ENCODE peak calls at places on chromosomes 11 and 22, in nine cellular contexts. S is NCI-H1694 treated with DMSO at 0.1 percent for 48 hours; A is GM10248; U is stimulated activated CD8-positive, alpha-beta memory T cell treated with anti-CD3 and anti-CD28 coated beads, Interleukin-15, amount 100 ng/mL, for 1 hour; R is activated naive CD8-positive, alpha-beta T cell treated with anti-CD3 and anti-CD28 coated beads, Interleukin-2, amount 50 U/mL, for 16 hours; W is GM04503; Q is HT-29; T is stromal cell of bone marrow; O is GF-D8. E is an unnamed sample.

GRCh38 chr22:42932857-42933782 is 76.0 kb upstream of the ARFGAP3 start:
- DNase-seq in S (no peak), A (peak; percentile 81), U (no peak), R (no peak), W (no peak), Q (no peak), T (no peak), O (peak; percentile 58), E (no peak)

GRCh38 chr11:19116315-19116970 is 525 bp upstream of the ZDHHC13 start:
- DNase-seq in S (no peak), A (peak; percentile 30), U (no peak), R (no peak), W (no peak), Q (no peak), T (no peak), O (no peak), E (no peak)

GRCh38 chr11:10670099-10670498 is 23.5 kb downstream of the IRAG1 start:
- DNase-seq in S (no peak), A (no peak), U (no peak), R (no peak), W (no peak), Q (peak; percentile 32), T (no peak), O (no peak), E (no peak)

GRCh38 chr11:122742350-122742749 is 86.8 kb downstream of the UBASH3B start:
- DNase-seq in S (no peak), A (no peak), U (no peak), R (no peak), W (no peak), Q (no peak), T (no peak), O (peak; percentile 79), E (no peak)

GRCh38 chr11:62600367-62601113 is 1.1 kb downstream of the MTA2 start:
- DNase-seq in S (no peak), A (no peak), U (no peak), R (no peak), W (no peak), Q (peak; percentile 38), T (no peak), O (no peak), E (no peak)

GRCh38 chr11:71488968-71489265 is 35.9 kb downstream of the NADSYN1 start:
- DNase-seq in S (no peak), A (no peak), U (no peak), R (no peak), W (no peak), Q (no peak), T (no peak), O (no peak), E (no peak)

GRCh38 chr11:57476223-57476882 is 16.0 kb downstream of the RTN4RL2 start:
- DNase-seq in S (no peak), A (peak; percentile 55), U (no peak), R (no peak), W (no peak), Q (peak; percentile 39), T (no peak), O (peak; percentile 20), E (no peak)

GRCh38 chr11:130216221-130216550 is 56.6 kb downstream of the ST14 start:
- DNase-seq in S (no peak), A (no peak), U (no peak), R (no peak), W (no peak), Q (no peak), T (no peak), O (no peak), E (no peak)

GRCh38 chr11:70430671-70431574 is 32.6 kb downstream of the CTTN start:
- DNase-seq in S (no peak), A (no peak), U (no peak), R (no peak), W (no peak), Q (no peak), T (no peak), O (no peak), E (no peak)

GRCh38 chr11:62267576-62267975 is 2.4 kb upstream of the SCGB2A2 start:
- DNase-seq in S (no peak), A (no peak), U (no peak), R (no peak), W (no peak), Q (no peak), T (no peak), O (no peak), E (no peak)

GRCh38 chr22:24855794-24856193 is 49.8 kb downstream of the SGSM1 start:
- DNase-seq in S (no peak), A (no peak), U (no peak), R (no peak), W (no peak), Q (no peak), T (no peak), O (no peak), E (no peak)

GRCh38 chr11:17703951-17704350 is 15.4 kb upstream of the MYOD1 start:
- DNase-seq in S (no peak), A (no peak), U (no peak), R (no peak), W (no peak), Q (peak; percentile 35), T (no peak), O (no peak), E (no peak)

GRCh38 chr22:25563757-25564319 is 637 bp upstream of the GRK3 start:
- DNase-seq in S (peak; percentile 46), A (no peak), U (no peak), R (no peak), W (no peak), Q (peak; percentile 28), T (no peak), O (peak; percentile 70), E (no peak)

GRCh38 chr11:36890280-36890679 is 292.2 kb upstream of the RAG2 start:
- DNase-seq in S (no peak), A (no peak), U (no peak), R (no peak), W (no peak), Q (no peak), T (no peak), O (no peak), E (no peak)

GRCh38 chr11:2805388-2806057 is 80.1 kb downstream of the CDKN1C start:
- DNase-seq in S (no peak), A (no peak), U (no peak), R (no peak), W (no peak), Q (no peak), T (no peak), O (no peak), E (no peak)

GRCh38 chr11:120272303-120272702 is 32.4 kb downstream of the POU2F3 start:
- DNase-seq in S (no peak), A (no peak), U (no peak), R (no peak), W (peak; percentile 41), Q (no peak), T (peak; percentile 70), O (no peak), E (no peak)

GRCh38 chr11:102120006-102120405 is 9.8 kb downstream of the YAP1 start:
- DNase-seq in S (no peak), A (no peak), U (no peak), R (no peak), W (no peak), Q (no peak), T (no peak), O (no peak), E (no peak)

GRCh38 chr11:124746621-124747243 is 5.3 kb downstream of the VSIG2 start:
- DNase-seq in S (no peak), A (peak; percentile 92), U (peak; percentile 61), R (no peak), W (peak; percentile 15), Q (peak; percentile 95), T (peak; percentile 9), O (no peak), E (no peak)

GRCh38 chr11:73402834-73403185 is 26.6 kb downstream of the RELT start:
- DNase-seq in S (no peak), A (no peak), U (no peak), R (no peak), W (no peak), Q (peak; percentile 57), T (no peak), O (no peak), E (no peak)

GRCh38 chr22:39724390-39724789 is 153.8 kb downstream of the CACNA1I start:
- DNase-seq in S (no peak), A (no peak), U (no peak), R (no peak), W (no peak), Q (no peak), T (no peak), O (no peak), E (no peak)

GRCh38 chr11:74570266-74571061 is 21.9 kb upstream of the POLD3 start:
- DNase-seq in S (peak; percentile 50), A (peak; percentile 57), U (no peak), R (no peak), W (no peak), Q (peak; percentile 89), T (peak; percentile 19), O (no peak), E (peak; percentile 57)

GRCh38 chr22:25437414-25438160 is 126.9 kb upstream of the GRK3 start:
- DNase-seq in S (peak; percentile 57), A (no peak), U (no peak), R (no peak), W (no peak), Q (no peak), T (no peak), O (no peak), E (no peak)

GRCh38 chr11:34948721-34949120 is 32.3 kb downstream of the PDHX start:
- DNase-seq in S (no peak), A (no peak), U (no peak), R (no peak), W (peak; percentile 47), Q (no peak), T (no peak), O (no peak), E (no peak)

GRCh38 chr11:67667490-67668190 is 6.8 kb downstream of the ALDH3B2 start:
- DNase-seq in S (no peak), A (peak; percentile 30), U (no peak), R (no peak), W (no peak), Q (no peak), T (no peak), O (no peak), E (no peak)

GRCh38 chr11:24239016-24239720 is 257.7 kb upstream of the LUZP2 start:
- DNase-seq in S (no peak), A (no peak), U (no peak), R (no peak), W (peak; percentile 86), Q (no peak), T (peak; percentile 76), O (no peak), E (no peak)

GRCh38 chr11:35944503-35945136 is 758 bp downstream of the LDLRAD3 start:
- DNase-seq in S (no peak), A (no peak), U (no peak), R (no peak), W (no peak), Q (no peak), T (peak; percentile 14), O (no peak), E (no peak)

GRCh38 chr22:46604306-46604690 is 15.9 kb upstream of the GRAMD4 start:
- DNase-seq in S (no peak), A (peak; percentile 68), U (no peak), R (no peak), W (no peak), Q (no peak), T (no peak), O (peak; percentile 98), E (no peak)

GRCh38 chr11:31106326-31106725 is 263.2 kb downstream of the DCDC1 start:
- DNase-seq in S (peak; percentile 83), A (no peak), U (no peak), R (no peak), W (no peak), Q (no peak), T (no peak), O (no peak), E (no peak)

GRCh38 chr11:75147875-75148263 is 3.0 kb upstream of the SLCO2B1 start:
- DNase-seq in S (no peak), A (no peak), U (no peak), R (no peak), W (no peak), Q (no peak), T (no peak), O (no peak), E (no peak)

GRCh38 chr11:110565344-110565684 is 135.6 kb downstream of the FDX1 start:
- DNase-seq in S (no peak), A (no peak), U (no peak), R (no peak), W (peak; percentile 4), Q (peak; percentile 6), T (no peak), O (no peak), E (no peak)

GRCh38 chr11:61554172-61554988 is 26.5 kb downstream of the SYT7 start:
- DNase-seq in S (no peak), A (no peak), U (no peak), R (no peak), W (no peak), Q (no peak), T (no peak), O (no peak), E (no peak)